ENCODE peak calls at places on chromosomes 13 and 19, in four cellular contexts. G is PC-3, T is H9, R is mammary epithelial cell. N is an unnamed sample.

GRCh38 chr19:9962623-9963290 is 26.4 kb upstream of the OLFM2 start:
- DNase-seq in G (no peak), T (no peak), R (no peak), N (no peak)

GRCh38 chr19:44807652-44808462 is 1.0 kb upstream of the BCAM start:
- DNase-seq in G (peak; percentile 60), T (peak; percentile 99), R (peak; percentile 45), N (peak; percentile 45)

GRCh38 chr19:54551293-54551692 is 22.3 kb upstream of the LILRA2 start:
- DNase-seq in G (no peak), T (no peak), R (no peak), N (no peak)

GRCh38 chr13:72537400-72537780 is 190.0 kb downstream of the MZT1 start:
- DNase-seq in G (no peak), T (no peak), R (no peak), N (no peak)

GRCh38 chr19:52095172-52096014 is at the start of gene ZNF841:
- DNase-seq in G (peak; percentile 92), T (peak; percentile 98), R (peak; percentile 93), N (peak; percentile 84)

GRCh38 chr13:109496216-109496615 is 290.2 kb downstream of the IRS2 start:
- DNase-seq in G (no peak), T (no peak), R (no peak), N (no peak)

GRCh38 chr13:109436055-109436622 is 350.2 kb downstream of the IRS2 start:
- DNase-seq in G (no peak), T (no peak), R (peak; percentile 98), N (no peak)

GRCh38 chr13:111451402-111451801 is 131.0 kb downstream of the TEX29 start:
- DNase-seq in G (no peak), T (no peak), R (no peak), N (no peak)

GRCh38 chr19:17504030-17504429 is 7.4 kb upstream of the PGLS start:
- DNase-seq in G (no peak), T (no peak), R (no peak), N (no peak)

GRCh38 chr19:8208710-8209110 is 460 bp upstream of the CERS4 start:
- DNase-seq in G (no peak), T (no peak), R (no peak), N (no peak)

GRCh38 chr19:50046649-50047503 is 21.1 kb downstream of the ZNF473 start:
- DNase-seq in G (peak; percentile 34), T (no peak), R (no peak), N (no peak)

GRCh38 chr19:17761148-17761547 is 9.9 kb downstream of the FCHO1 start:
- DNase-seq in G (no peak), T (no peak), R (no peak), N (no peak)

GRCh38 chr19:55437410-55437809 is 5.7 kb downstream of the SHISA7 start:
- DNase-seq in G (peak; percentile 83), T (peak; percentile 88), R (peak; percentile 64), N (peak; percentile 31)

GRCh38 chr19:38537071-38537847 is 80.5 kb downstream of the MAP4K1 start:
- DNase-seq in G (no peak), T (no peak), R (no peak), N (no peak)

GRCh38 chr19:11286312-11286974 is 9.5 kb upstream of the TSPAN16 start:
- DNase-seq in G (no peak), T (no peak), R (no peak), N (peak; percentile 39)

GRCh38 chr19:58361900-58362271 is 665 bp downstream of the ZNF497 start:
- DNase-seq in G (peak; percentile 36), T (no peak), R (no peak), N (peak; percentile 47)

GRCh38 chr13:23993439-23993980 is 96.2 kb upstream of the C1QTNF9B start:
- DNase-seq in G (no peak), T (no peak), R (no peak), N (peak; percentile 73)

GRCh38 chr19:34732548-34733255 is 1.3 kb upstream of the ZNF181 start:
- DNase-seq in G (no peak), T (no peak), R (no peak), N (no peak)

GRCh38 chr19:3366104-3366760 is at the start of gene NFIC:
- DNase-seq in G (peak; percentile 50), T (peak; percentile 62), R (peak; percentile 69), N (peak; percentile 74)

GRCh38 chr19:2477732-2478191 is 1.8 kb downstream of the GADD45B start:
- DNase-seq in G (peak; percentile 35), T (no peak), R (no peak), N (no peak)

GRCh38 chr19:48543121-48543710 is 8.8 kb upstream of the SULT2B1 start:
- DNase-seq in G (peak; percentile 92), T (peak; percentile 50), R (peak; percentile 85), N (peak; percentile 19)

GRCh38 chr13:47044842-47045241 is 148.0 kb upstream of the HTR2A start:
- DNase-seq in G (no peak), T (no peak), R (no peak), N (no peak)

GRCh38 chr19:49954092-49954825 is 6.7 kb downstream of the SIGLEC11 start:
- DNase-seq in G (no peak), T (no peak), R (no peak), N (no peak)

GRCh38 chr13:112703935-112704633 is 14.2 kb downstream of the ATP11A start:
- DNase-seq in G (no peak), T (no peak), R (no peak), N (no peak)

GRCh38 chr13:112703449-112703848 is 13.6 kb downstream of the ATP11A start:
- DNase-seq in G (no peak), T (no peak), R (no peak), N (no peak)

GRCh38 chr13:112704634-112705145 is 14.9 kb downstream of the ATP11A start:
- DNase-seq in G (no peak), T (peak; percentile 14), R (no peak), N (no peak)

GRCh38 chr13:112702341-112702982 is 12.6 kb downstream of the ATP11A start:
- DNase-seq in G (no peak), T (peak; percentile 40), R (no peak), N (no peak)

DNA sequence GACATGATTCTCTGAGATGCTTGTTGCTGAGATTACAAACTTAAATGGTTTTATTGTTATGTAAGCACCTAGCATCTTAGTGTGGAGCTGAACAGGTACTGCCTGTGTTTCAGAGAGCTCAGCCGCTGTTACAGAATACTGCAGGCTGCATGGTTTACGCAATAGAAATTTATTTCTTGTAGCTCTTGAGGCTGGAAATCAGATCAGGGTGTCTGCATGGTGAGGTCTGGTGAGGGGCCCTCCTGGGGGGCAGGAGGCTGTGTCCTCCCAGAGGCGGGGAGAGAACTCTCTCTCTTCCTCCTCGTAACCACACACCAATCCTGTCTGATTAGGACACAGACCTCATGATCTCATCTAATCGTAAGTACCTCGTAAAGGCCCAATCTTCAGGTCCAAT is 13.1 kb downstream of the ATP11A start:
- DNase-seq in G (no peak), T (no peak), R (no peak), N (no peak)
- H4K20me1 ChIP-seq in G (no peaks in the 10 kb centered on the region), T (peaks cover 3% of the 10 kb centered on the region), R (no peaks in the 10 kb centered on the region), N (peaks cover 7% of the 10 kb centered on the region)

GRCh38 chr19:19433666-19434213 is 28.3 kb downstream of the GATAD2A start:
- DNase-seq in G (no peak), T (no peak), R (no peak), N (no peak)
- H4K20me1 ChIP-seq in G (peaks cover 44% of the 10 kb centered on the region), T (peaks cover 3% of the 10 kb centered on the region), R (peaks cover 3% of the 10 kb centered on the region), N (peaks cover 99% of the 10 kb centered on the region)

DNA sequence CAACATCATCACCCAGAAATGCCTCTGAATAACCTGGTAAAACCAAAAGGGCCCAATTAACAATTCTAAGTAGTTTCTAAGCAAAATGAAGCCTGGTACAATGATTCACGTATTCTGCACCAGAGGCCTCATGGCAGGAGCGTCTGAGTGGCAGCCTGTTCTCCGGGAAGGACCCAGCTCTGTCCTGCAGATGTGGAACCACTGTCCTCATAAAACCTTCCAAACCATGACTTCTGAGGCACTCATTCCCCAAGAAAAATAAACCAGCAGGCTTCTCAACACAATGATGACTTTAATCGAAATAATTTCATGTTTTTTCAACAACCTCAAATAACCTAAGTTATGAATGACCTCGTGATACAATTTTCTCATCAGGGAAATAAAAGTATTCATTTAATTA is 89.9 kb downstream of the STK24 start:
- DNase-seq in G (no peak), T (no peak), R (no peak), N (no peak)
- H4K20me1 ChIP-seq in G (no peaks in the 10 kb centered on the region), T (no peaks in the 10 kb centered on the region), R (peaks cover 9% of the 10 kb centered on the region), N (peaks cover 58% of the 10 kb centered on the region)

DNA sequence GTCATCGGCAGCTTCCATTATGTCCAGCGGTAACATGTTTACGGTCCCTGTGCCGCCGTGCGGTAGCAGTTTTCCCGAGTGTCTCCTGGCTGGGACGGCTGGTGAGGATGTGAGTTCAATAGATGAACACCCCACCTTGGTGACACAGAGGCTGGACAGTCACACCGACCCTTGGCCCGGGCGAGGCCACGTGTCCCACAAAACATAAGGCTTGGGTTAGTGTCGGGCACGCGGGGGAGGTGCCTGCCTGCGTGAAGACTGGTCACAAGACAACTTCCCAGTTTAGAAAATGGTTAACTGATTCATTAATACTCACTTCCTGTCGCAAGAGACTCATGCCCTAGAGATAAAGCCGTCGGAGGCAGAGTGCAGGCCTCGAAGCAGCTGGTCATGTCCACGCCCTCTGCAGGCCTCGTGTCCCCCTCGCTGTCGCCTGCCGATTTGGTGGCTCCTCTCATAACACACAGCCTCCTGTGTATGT is 17.2 kb downstream of the RASA3 start:
- DNase-seq in G (peak; percentile 80), T (no peak), R (peak; percentile 19), N (peak; percentile 89)
- H4K20me1 ChIP-seq in G (no peaks in the 10 kb centered on the region), T (peaks cover 2% of the 10 kb centered on the region), R (no peaks in the 10 kb centered on the region), N (peaks cover 35% of the 10 kb centered on the region)

GRCh38 chr19:35739275-35740107 is 2.8 kb downstream of the IGFLR1 start:
- DNase-seq in G (no peak), T (no peak), R (no peak), N (no peak)

GRCh38 chr19:35736913-35737886 is 5.1 kb downstream of the IGFLR1 start:
- DNase-seq in G (peak; percentile 18), T (no peak), R (no peak), N (no peak)

GRCh38 chr19:35740108-35740422 is 2.2 kb downstream of the IGFLR1 start:
- DNase-seq in G (no peak), T (no peak), R (no peak), N (no peak)

GRCh38 chr19:35738887-35739229 is 3.4 kb downstream of the IGFLR1 start:
- DNase-seq in G (no peak), T (no peak), R (no peak), N (no peak)

GRCh38 chr19:35738021-35738886 is 4.0 kb downstream of the IGFLR1 start:
- DNase-seq in G (no peak), T (no peak), R (no peak), N (no peak)
- H4K20me1 ChIP-seq in G (no peaks in the 10 kb centered on the region), T (no peaks in the 10 kb centered on the region), R (no peaks in the 10 kb centered on the region), N (peaks cover 32% of the 10 kb centered on the region)

N was measured in astrocyte.